ENCODE peak calls at places on chromosomes 2 and 18, in eight cellular contexts. One of them, this sample, is unnamed.

GRCh38 chr2:29215073-29215472 is 99.9 kb downstream of the CLIP4 start:
- DNase-seq in NCI-H1105 treated with DMSO at 0.1 percent for 48 hours: no peak
- DNase-seq in M059J: no peak
- DNase-seq in activated CD4-positive, CD25-positive, alpha-beta regulatory T cell: no peak
- DNase-seq in ELF-1: no peak
- DNase-seq in CD8-positive, alpha-beta memory T cell: no peak
- DNase-seq in GM06990: no peak
- DNase-seq in CD8-positive, alpha-beta T cell: no peak
- DNase-seq in this sample: no peak

GRCh38 chr2:118923371-118923770 is 18.6 kb upstream of the MARCO start:
- DNase-seq in NCI-H1105 treated with DMSO at 0.1 percent for 48 hours: no peak
- DNase-seq in M059J: peak
- DNase-seq in activated CD4-positive, CD25-positive, alpha-beta regulatory T cell: no peak
- DNase-seq in ELF-1: peak
- DNase-seq in CD8-positive, alpha-beta memory T cell: no peak
- DNase-seq in GM06990: no peak
- DNase-seq in CD8-positive, alpha-beta T cell: no peak
- DNase-seq in this sample: no peak

GRCh38 chr2:26980971-26981370 is 10.5 kb downstream of the MAPRE3 start:
- DNase-seq in NCI-H1105 treated with DMSO at 0.1 percent for 48 hours: no peak
- DNase-seq in M059J: no peak
- DNase-seq in activated CD4-positive, CD25-positive, alpha-beta regulatory T cell: no peak
- DNase-seq in ELF-1: no peak
- DNase-seq in CD8-positive, alpha-beta memory T cell: no peak
- DNase-seq in GM06990: no peak
- DNase-seq in CD8-positive, alpha-beta T cell: no peak
- DNase-seq in this sample: no peak

GRCh38 chr18:11336241-11336640 is 186.9 kb upstream of the PIEZO2 start:
- DNase-seq in NCI-H1105 treated with DMSO at 0.1 percent for 48 hours: no peak
- DNase-seq in M059J: no peak
- DNase-seq in activated CD4-positive, CD25-positive, alpha-beta regulatory T cell: no peak
- DNase-seq in ELF-1: no peak
- DNase-seq in CD8-positive, alpha-beta memory T cell: no peak
- DNase-seq in GM06990: no peak
- DNase-seq in CD8-positive, alpha-beta T cell: no peak
- DNase-seq in this sample: no peak

GRCh38 chr18:28065031-28065792 is 111.7 kb downstream of the CDH2 start:
- DNase-seq in NCI-H1105 treated with DMSO at 0.1 percent for 48 hours: no peak
- DNase-seq in M059J: peak
- DNase-seq in activated CD4-positive, CD25-positive, alpha-beta regulatory T cell: no peak
- DNase-seq in ELF-1: no peak
- DNase-seq in CD8-positive, alpha-beta memory T cell: no peak
- DNase-seq in GM06990: no peak
- DNase-seq in CD8-positive, alpha-beta T cell: no peak
- DNase-seq in this sample: no peak

GRCh38 chr2:190533968-190534309 is 583 bp downstream of the NEMP2 start:
- DNase-seq in NCI-H1105 treated with DMSO at 0.1 percent for 48 hours: no peak
- DNase-seq in M059J: no peak
- DNase-seq in activated CD4-positive, CD25-positive, alpha-beta regulatory T cell: peak
- DNase-seq in ELF-1: no peak
- DNase-seq in CD8-positive, alpha-beta memory T cell: peak
- DNase-seq in GM06990: peak
- DNase-seq in CD8-positive, alpha-beta T cell: peak
- DNase-seq in this sample: no peak

GRCh38 chr2:133045787-133046186 is 375.8 kb upstream of the LYPD1 start:
- DNase-seq in NCI-H1105 treated with DMSO at 0.1 percent for 48 hours: no peak
- DNase-seq in M059J: peak
- DNase-seq in activated CD4-positive, CD25-positive, alpha-beta regulatory T cell: no peak
- DNase-seq in ELF-1: no peak
- DNase-seq in CD8-positive, alpha-beta memory T cell: no peak
- DNase-seq in GM06990: no peak
- DNase-seq in CD8-positive, alpha-beta T cell: no peak
- DNase-seq in this sample: no peak

GRCh38 chr2:157572725-157573124 is 55.9 kb downstream of the ACVR1C start:
- DNase-seq in NCI-H1105 treated with DMSO at 0.1 percent for 48 hours: no peak
- DNase-seq in M059J: peak
- DNase-seq in activated CD4-positive, CD25-positive, alpha-beta regulatory T cell: no peak
- DNase-seq in ELF-1: peak
- DNase-seq in CD8-positive, alpha-beta memory T cell: no peak
- DNase-seq in GM06990: no peak
- DNase-seq in CD8-positive, alpha-beta T cell: no peak
- DNase-seq in this sample: no peak

GRCh38 chr2:121897335-121897970 is 142.0 kb downstream of the TSN start:
- DNase-seq in NCI-H1105 treated with DMSO at 0.1 percent for 48 hours: peak
- DNase-seq in M059J: peak
- DNase-seq in activated CD4-positive, CD25-positive, alpha-beta regulatory T cell: no peak
- DNase-seq in ELF-1: peak
- DNase-seq in CD8-positive, alpha-beta memory T cell: no peak
- DNase-seq in GM06990: no peak
- DNase-seq in CD8-positive, alpha-beta T cell: no peak
- DNase-seq in this sample: no peak

GRCh38 chr2:7448578-7449264 is 531.5 kb downstream of the RNF144A start:
- DNase-seq in NCI-H1105 treated with DMSO at 0.1 percent for 48 hours: no peak
- DNase-seq in M059J: no peak
- DNase-seq in activated CD4-positive, CD25-positive, alpha-beta regulatory T cell: no peak
- DNase-seq in ELF-1: no peak
- DNase-seq in CD8-positive, alpha-beta memory T cell: no peak
- DNase-seq in GM06990: no peak
- DNase-seq in CD8-positive, alpha-beta T cell: no peak
- DNase-seq in this sample: no peak

GRCh38 chr2:166375736-166376487 is at the start of gene SCN9A:
- DNase-seq in NCI-H1105 treated with DMSO at 0.1 percent for 48 hours: peak
- DNase-seq in M059J: peak
- DNase-seq in activated CD4-positive, CD25-positive, alpha-beta regulatory T cell: no peak
- DNase-seq in ELF-1: peak
- DNase-seq in CD8-positive, alpha-beta memory T cell: no peak
- DNase-seq in GM06990: peak
- DNase-seq in CD8-positive, alpha-beta T cell: no peak
- DNase-seq in this sample: peak

GRCh38 chr2:2910259-2910658 is 467.4 kb downstream of the EIPR1 start:
- DNase-seq in NCI-H1105 treated with DMSO at 0.1 percent for 48 hours: no peak
- DNase-seq in M059J: no peak
- DNase-seq in activated CD4-positive, CD25-positive, alpha-beta regulatory T cell: no peak
- DNase-seq in ELF-1: no peak
- DNase-seq in CD8-positive, alpha-beta memory T cell: no peak
- DNase-seq in GM06990: no peak
- DNase-seq in CD8-positive, alpha-beta T cell: no peak
- DNase-seq in this sample: no peak

GRCh38 chr18:3966985-3967856 is 487.9 kb downstream of the DLGAP1 start:
- DNase-seq in NCI-H1105 treated with DMSO at 0.1 percent for 48 hours: no peak
- DNase-seq in M059J: peak
- DNase-seq in activated CD4-positive, CD25-positive, alpha-beta regulatory T cell: no peak
- DNase-seq in ELF-1: no peak
- DNase-seq in CD8-positive, alpha-beta memory T cell: no peak
- DNase-seq in GM06990: no peak
- DNase-seq in CD8-positive, alpha-beta T cell: no peak
- DNase-seq in this sample: no peak

GRCh38 chr2:211033765-211034164 is 477.4 kb downstream of the CPS1 start:
- DNase-seq in NCI-H1105 treated with DMSO at 0.1 percent for 48 hours: peak
- DNase-seq in M059J: peak
- DNase-seq in activated CD4-positive, CD25-positive, alpha-beta regulatory T cell: no peak
- DNase-seq in ELF-1: no peak
- DNase-seq in CD8-positive, alpha-beta memory T cell: no peak
- DNase-seq in GM06990: no peak
- DNase-seq in CD8-positive, alpha-beta T cell: no peak
- DNase-seq in this sample: no peak

GRCh38 chr2:27095745-27096651 is 9.4 kb downstream of the KHK start:
- DNase-seq in NCI-H1105 treated with DMSO at 0.1 percent for 48 hours: peak
- DNase-seq in M059J: peak
- DNase-seq in activated CD4-positive, CD25-positive, alpha-beta regulatory T cell: no peak
- DNase-seq in ELF-1: peak
- DNase-seq in CD8-positive, alpha-beta memory T cell: no peak
- DNase-seq in GM06990: no peak
- DNase-seq in CD8-positive, alpha-beta T cell: peak
- DNase-seq in this sample: no peak

GRCh38 chr2:56531668-56532420 is 348.1 kb downstream of the CCDC85A start:
- DNase-seq in NCI-H1105 treated with DMSO at 0.1 percent for 48 hours: no peak
- DNase-seq in M059J: peak
- DNase-seq in activated CD4-positive, CD25-positive, alpha-beta regulatory T cell: no peak
- DNase-seq in ELF-1: no peak
- DNase-seq in CD8-positive, alpha-beta memory T cell: no peak
- DNase-seq in GM06990: no peak
- DNase-seq in CD8-positive, alpha-beta T cell: no peak
- DNase-seq in this sample: no peak

GRCh38 chr2:70248810-70249438 is 496 bp upstream of the TIA1 start:
- DNase-seq in NCI-H1105 treated with DMSO at 0.1 percent for 48 hours: peak
- DNase-seq in M059J: no peak
- DNase-seq in activated CD4-positive, CD25-positive, alpha-beta regulatory T cell: peak
- DNase-seq in ELF-1: no peak
- DNase-seq in CD8-positive, alpha-beta memory T cell: peak
- DNase-seq in GM06990: no peak
- DNase-seq in CD8-positive, alpha-beta T cell: peak
- DNase-seq in this sample: no peak

GRCh38 chr2:40488101-40488598 is 36.3 kb upstream of the SLC8A1 start:
- DNase-seq in NCI-H1105 treated with DMSO at 0.1 percent for 48 hours: no peak
- DNase-seq in M059J: peak
- DNase-seq in activated CD4-positive, CD25-positive, alpha-beta regulatory T cell: no peak
- DNase-seq in ELF-1: no peak
- DNase-seq in CD8-positive, alpha-beta memory T cell: no peak
- DNase-seq in GM06990: no peak
- DNase-seq in CD8-positive, alpha-beta T cell: no peak
- DNase-seq in this sample: no peak

GRCh38 chr2:41701231-41701630 is 346.6 kb upstream of the PKDCC start:
- DNase-seq in NCI-H1105 treated with DMSO at 0.1 percent for 48 hours: no peak
- DNase-seq in M059J: no peak
- DNase-seq in activated CD4-positive, CD25-positive, alpha-beta regulatory T cell: no peak
- DNase-seq in ELF-1: no peak
- DNase-seq in CD8-positive, alpha-beta memory T cell: no peak
- DNase-seq in GM06990: no peak
- DNase-seq in CD8-positive, alpha-beta T cell: no peak
- DNase-seq in this sample: no peak

This sample was measured in natural killer cell treated with Interleukin-12 subunit alpha and Interleukin-12 subunit beta and Interleukin-15 and Interleukin-18, amount 100 ng/mL, for 72 hours.